ENCODE peak calls at places on chromosome 10, in four cellular contexts. T is GM23248, Q is PC-3, B is PC-9. E is an unnamed sample. For H3K9me2 and H3K9me3, the result is how much of the 10 kb centered on the place peaks cover.

GRCh38 chr10:79084012-79084971 is 15.5 kb downstream of the ZMIZ1 start:
- DNase-seq in T (peak), Q (peak), B (peak), E (peak)

GRCh38 chr10:96587255-96588059 is 645 bp upstream of the TM9SF3 start:
- DNase-seq in Q (peak), B (no peak), T (peak), E (no peak)

GRCh38 chr10:11910102-11910501 is 86.9 kb downstream of the PROSER2 start:
- DNase-seq in T (no peak), Q (no peak), B (no peak), E (no peak)

GRCh38 chr10:2744547-2745212 is 322.7 kb upstream of the PFKP start:
- DNase-seq in T (no peak), B (no peak), Q (no peak), E (no peak)

GRCh38 chr10:116801658-116802057 is 47.6 kb upstream of the ENO4 start:
- DNase-seq in T (no peak), B (no peak), Q (no peak), E (no peak)

GRCh38 chr10:43846187-43846680 is 197.6 kb upstream of the ZNF32 start:
- DNase-seq in T (peak), B (no peak), Q (no peak), E (no peak)

GRCh38 chr10:109115179-109115578 is 808.1 kb downstream of the XPNPEP1 start:
- DNase-seq in B (no peak), Q (no peak), T (no peak), E (no peak)

GRCh38 chr10:24579911-24580310 is 143.8 kb downstream of the ARHGAP21 start:
- DNase-seq in B (no peak), T (no peak), Q (no peak), E (no peak)

GRCh38 chr10:86600296-86600695 is 54.1 kb upstream of the OPN4 start:
- DNase-seq in T (peak), Q (no peak), B (no peak), E (no peak)

GRCh38 chr10:114624422-114624821 is 33.7 kb downstream of the ABLIM1 start:
- DNase-seq in T (no peak), B (no peak), Q (no peak), E (no peak)
- H3K9me2 ChIP-seq in T (under half), B (under half), Q (under half), E (under half)

GRCh38 chr10:131402771-131403723 is 91.5 kb upstream of the TCERG1L start:
- DNase-seq in T (no peak), Q (no peak), B (no peak), E (no peak)
- H3K9me3 ChIP-seq in T (under half), Q (under half), B (under half), E (under half)

DNA sequence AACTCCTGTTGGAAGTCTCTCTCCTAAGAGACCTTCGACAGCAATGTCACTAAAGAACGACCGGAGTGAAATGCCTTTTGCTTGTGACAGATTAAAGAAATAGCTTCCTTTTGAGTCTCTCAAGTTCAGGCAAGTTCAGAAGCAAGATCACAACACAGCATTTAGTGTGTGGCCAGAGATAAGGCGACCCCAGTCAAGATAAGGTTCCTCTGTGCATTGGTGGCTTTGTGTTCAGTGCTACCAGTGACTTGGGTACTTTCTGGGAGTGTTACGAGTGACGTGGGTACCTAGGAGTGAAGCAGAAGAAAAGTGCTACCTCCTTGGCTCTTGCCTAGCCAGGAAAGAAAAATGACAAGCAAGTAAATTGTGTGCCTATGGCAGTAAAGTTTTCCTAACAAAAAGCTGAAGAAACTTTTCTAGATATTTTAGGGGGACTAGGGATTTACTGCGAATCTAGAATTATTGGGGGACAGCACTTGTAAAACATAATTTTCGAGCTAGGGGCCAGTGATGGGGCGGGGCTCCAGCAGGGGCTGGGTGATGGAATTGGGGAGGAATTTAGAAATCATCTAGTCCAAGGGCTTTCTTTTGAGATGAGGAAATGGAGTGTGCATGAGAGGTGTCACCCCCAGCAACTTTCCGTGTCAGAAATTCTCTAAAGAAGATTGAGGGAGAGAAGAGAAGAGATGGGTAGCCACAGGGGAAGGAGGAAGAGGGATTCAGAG is 191.9 kb upstream of the LYZL2 start:
- DNase-seq in Q (no peak), B (no peak), T (peak), E (no peak)
- H2AFZ ChIP-seq in Q (no peak), B (no peak), T (peak), E (no peak)

GRCh38 chr10:88787463-88787862 is 15.1 kb upstream of the LIPM start:
- DNase-seq in B (no peak), Q (no peak), T (no peak), E (no peak)
- H3K9me2 ChIP-seq in B (under half), Q (under half), T (under half), E (under half)